ENCODE peak calls at places on chromosomes 16 and 17, in four cellular contexts. I, F, G and U are unnamed samples.

GRCh38 chr16:31876955-31877828 is 3.6 kb downstream of the ZNF267 start:
- DNase-seq in I (peak), F (no peak), G (no peak), U (no peak)

GRCh38 chr17:73091770-73092517 is 544 bp downstream of the SLC39A11 start:
- DNase-seq in I (peak), F (no peak), G (peak), U (peak)

GRCh38 chr16:28157768-28158535 is 53.8 kb downstream of the XPO6 start:
- DNase-seq in I (peak), F (no peak), G (no peak), U (no peak)

GRCh38 chr16:75376475-75376907 is 56.8 kb downstream of the CFDP1 start:
- DNase-seq in I (no peak), F (no peak), G (no peak), U (no peak)

GRCh38 chr16:30609002-30609927 is 924 bp downstream of the ZNF689 start:
- DNase-seq in I (peak), F (no peak), G (peak), U (peak)

GRCh38 chr17:48871551-48872351 is 20.8 kb upstream of the ATP5MC1 start:
- DNase-seq in I (peak), F (no peak), G (peak), U (no peak)

GRCh38 chr17:57993471-57994365 is 5.7 kb upstream of the VEZF1 start:
- DNase-seq in I (no peak), F (peak), G (no peak), U (no peak)

GRCh38 chr17:18219016-18219415 is 6.4 kb upstream of the LLGL1 start:
- DNase-seq in I (peak), F (no peak), G (no peak), U (peak)